ENCODE peak calls at places on chromosomes 7 and 10, in four cellular contexts. W is ovary, Y is stomach, G is A549. M is an unnamed sample. For H3K4me1, the result is how much of the 10 kb centered on the place peaks cover.

GRCh38 chr10:12264204-12264908 is 68.4 kb downstream of the CDC123 start:
- DNase-seq in Y (peak), W (peak), G (peak), M (peak)

GRCh38 chr10:108250954-108251620 is 1086.6 kb upstream of the SORCS1 start:
- DNase-seq in Y (no peak), G (no peak), W (no peak), M (no peak)

GRCh38 chr7:38973760-38974159 is 3.9 kb upstream of the POU6F2 start:
- DNase-seq in Y (no peak), W (no peak), G (no peak), M (no peak)

GRCh38 chr10:15789793-15790525 is 70.2 kb upstream of the ITGA8 start:
- DNase-seq in G (no peak), W (no peak), Y (no peak), M (no peak)

GRCh38 chr10:95430231-95430951 is 130.8 kb downstream of the SORBS1 start:
- DNase-seq in G (peak), W (peak), Y (peak), M (peak)

GRCh38 chr10:110641256-110641655 is 2.9 kb upstream of the RBM20 start:
- DNase-seq in G (peak), Y (no peak), W (no peak), M (peak)

GRCh38 chr10:128254486-128254885 is 128.3 kb upstream of the MKI67 start:
- DNase-seq in Y (no peak), G (no peak), W (no peak), M (no peak)

GRCh38 chr10:75648186-75648761 is 216.8 kb downstream of the LRMDA start:
- DNase-seq in Y (no peak), W (no peak), G (no peak), M (no peak)

GRCh38 chr7:80095545-80095944 is 39.1 kb upstream of the GNAI1 start:
- DNase-seq in Y (no peak), W (no peak), G (no peak), M (no peak)

GRCh38 chr10:110739811-110740271 is 95.7 kb downstream of the RBM20 start:
- DNase-seq in W (no peak), G (no peak), Y (no peak), M (no peak)

GRCh38 chr10:317219-317868 is 182.1 kb downstream of the ZMYND11 start:
- DNase-seq in Y (no peak), W (no peak), G (no peak), M (no peak)

GRCh38 chr7:142385528-142386340 is 127.9 kb upstream of the PRSS58 start:
- DNase-seq in G (peak), W (no peak), Y (no peak), M (peak)

GRCh38 chr10:33365871-33366411 is 31.5 kb upstream of the NRP1 start:
- DNase-seq in Y (no peak), G (peak), W (no peak), M (no peak)

GRCh38 chr10:31599626-31600504 is 280.8 kb downstream of the ZEB1 start:
- DNase-seq in G (no peak), W (no peak), Y (no peak), M (no peak)

GRCh38 chr10:70308121-70309060 is 24.6 kb upstream of the NPFFR1 start:
- DNase-seq in Y (no peak), G (no peak), W (no peak), M (no peak)

GRCh38 chr10:112955736-112956421 is 5.8 kb downstream of the TCF7L2 start:
- DNase-seq in G (no peak), Y (no peak), W (no peak), M (no peak)

GRCh38 chr10:77291596-77292505 is 345.8 kb downstream of the KCNMA1 start:
- DNase-seq in G (no peak), W (no peak), Y (no peak), M (no peak)

GRCh38 chr7:137241655-137242054 is 101.9 kb downstream of the PTN start:
- DNase-seq in Y (no peak), W (no peak), G (no peak), M (no peak)

GRCh38 chr10:8677642-8678041 is 623.2 kb downstream of the GATA3 start:
- DNase-seq in G (no peak), W (no peak), Y (no peak), M (no peak)

GRCh38 chr7:74525881-74526280 is 72.2 kb downstream of the GTF2IRD1 start:
- DNase-seq in W (no peak), Y (peak), G (no peak), M (no peak)

GRCh38 chr7:117828831-117829230 is 44.4 kb downstream of the CTTNBP2 start:
- DNase-seq in Y (no peak), W (no peak), G (no peak), M (no peak)

GRCh38 chr7:53151496-53151895 is 116.1 kb downstream of the POM121L12 start:
- DNase-seq in W (no peak), G (no peak), Y (no peak), M (no peak)

GRCh38 chr7:57202274-57202673 is 70.0 kb upstream of the ZNF479 start:
- DNase-seq in G (no peak), Y (no peak), W (no peak), M (no peak)

GRCh38 chr10:14093735-14094484 is 236.8 kb downstream of the FRMD4A start:
- DNase-seq in G (peak), W (no peak), Y (no peak), M (peak)

GRCh38 chr7:47685712-47686376 is 103.9 kb upstream of the TNS3 start:
- DNase-seq in W (no peak), G (no peak), Y (no peak), M (no peak)

GRCh38 chr7:121395494-121395960 is 581 bp downstream of the FAM3C start:
- DNase-seq in W (no peak), Y (peak), G (peak), M (no peak)

GRCh38 chr7:46568420-46569116 is 647.5 kb upstream of the IGFBP3 start:
- DNase-seq in Y (no peak), G (no peak), W (no peak), M (no peak)

GRCh38 chr10:131183546-131184045 is 127.9 kb downstream of the TCERG1L start:
- DNase-seq in Y (no peak), W (no peak), G (no peak), M (no peak)

GRCh38 chr10:49408437-49409306 is 12.8 kb upstream of the DRGX start:
- DNase-seq in W (no peak), G (no peak), Y (no peak), M (peak)

GRCh38 chr10:78533776-78534175 is 500.1 kb downstream of the RPS24 start:
- DNase-seq in Y (no peak), G (no peak), W (no peak), M (no peak)

GRCh38 chr7:48011952-48012351 is 17.0 kb downstream of the SUN3 start:
- DNase-seq in G (no peak), Y (no peak), W (no peak), M (no peak)

GRCh38 chr10:77416327-77417135 is 221.1 kb downstream of the KCNMA1 start:
- DNase-seq in G (peak), Y (no peak), W (no peak), M (no peak)

GRCh38 chr10:120810298-120810697 is 40.9 kb upstream of the WDR11 start:
- DNase-seq in W (no peak), Y (no peak), G (no peak), M (no peak)

GRCh38 chr7:66221442-66221841 is 16.3 kb downstream of the TPST1 start:
- DNase-seq in W (no peak), Y (no peak), G (no peak), M (no peak)

GRCh38 chr10:23493711-23494110 is 54.8 kb downstream of the OTUD1 start:
- DNase-seq in Y (no peak), W (no peak), G (no peak), M (no peak)

DNA sequence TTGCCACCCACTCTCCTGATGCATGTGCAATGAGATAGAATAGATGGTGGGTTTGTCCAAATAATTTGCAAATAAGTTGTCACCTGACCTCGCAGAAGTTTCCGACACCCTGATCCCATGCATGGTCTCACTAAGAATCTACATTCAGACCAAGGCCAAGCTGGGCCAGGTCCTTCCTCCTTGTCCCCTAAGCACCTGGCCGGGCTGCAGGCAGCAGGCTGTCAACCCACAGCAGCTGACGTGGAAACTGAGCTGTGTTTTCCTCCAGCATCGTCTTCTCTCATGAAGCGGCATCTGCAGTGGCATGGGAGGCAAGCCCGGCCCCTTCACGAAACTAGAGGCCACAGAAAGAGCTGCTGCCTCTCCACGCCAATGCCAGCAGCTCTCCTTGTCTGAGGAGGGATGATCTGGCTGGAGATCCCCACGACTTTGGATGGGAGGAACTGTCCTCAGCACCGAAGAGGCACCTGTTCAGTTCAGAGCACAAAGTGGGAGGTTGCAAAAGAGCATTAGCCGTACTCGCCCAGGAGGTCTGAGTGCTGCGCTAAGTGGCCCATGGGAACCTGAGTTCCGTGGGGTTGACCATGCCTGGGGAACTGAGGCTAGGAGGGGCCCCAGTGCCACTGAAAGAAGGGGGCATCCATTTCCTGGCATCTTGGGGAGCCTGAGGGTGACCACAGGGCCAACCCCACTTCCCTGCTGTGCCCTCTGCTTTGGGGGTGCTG is 110.5 kb upstream of the INSIG1 start:
- DNase-seq in G (no peak), Y (no peak), W (no peak), M (no peak)
- H3K4me1 ChIP-seq in G (under half), Y (under half), W (under half), M (under half)

DNA sequence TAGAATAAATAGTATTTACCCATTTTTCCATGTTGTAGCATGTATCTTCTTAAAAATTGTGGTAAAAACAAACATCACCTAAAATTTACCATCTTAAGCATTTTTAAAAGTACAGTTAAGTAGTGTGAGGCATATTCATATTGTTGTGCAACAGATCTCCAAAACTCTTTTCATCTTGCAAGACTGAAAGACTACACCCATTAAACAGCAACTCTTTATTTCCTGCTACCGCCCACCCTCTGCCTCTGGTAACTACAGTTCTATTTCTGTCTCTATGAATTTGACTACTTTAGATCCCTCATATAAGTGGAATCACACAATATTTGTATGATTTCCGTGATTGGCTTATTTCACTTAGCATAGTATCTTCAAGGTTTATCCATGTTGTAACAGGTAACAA is 40.0 kb upstream of the AGBL3 start:
- DNase-seq in Y (no peak), G (no peak), W (no peak), M (no peak)
- H3K4me3 ChIP-seq in Y (no peak), G (no peak), W (no peak), M (no peak)

GRCh38 chr7:140454657-140455015 is 24.7 kb downstream of the MKRN1 start:
- DNase-seq in Y (no peak), W (no peak), G (no peak), M (no peak)
- H3K4me1 ChIP-seq in Y (under half), W (under half), G (under half), M (under half)

GRCh38 chr7:17581301-17581700 is 282.8 kb downstream of the AHR start:
- DNase-seq in Y (no peak), W (no peak), G (no peak), M (no peak)
- H3K4me3 ChIP-seq in Y (no peak), W (no peak), G (no peak), M (no peak)

DNA sequence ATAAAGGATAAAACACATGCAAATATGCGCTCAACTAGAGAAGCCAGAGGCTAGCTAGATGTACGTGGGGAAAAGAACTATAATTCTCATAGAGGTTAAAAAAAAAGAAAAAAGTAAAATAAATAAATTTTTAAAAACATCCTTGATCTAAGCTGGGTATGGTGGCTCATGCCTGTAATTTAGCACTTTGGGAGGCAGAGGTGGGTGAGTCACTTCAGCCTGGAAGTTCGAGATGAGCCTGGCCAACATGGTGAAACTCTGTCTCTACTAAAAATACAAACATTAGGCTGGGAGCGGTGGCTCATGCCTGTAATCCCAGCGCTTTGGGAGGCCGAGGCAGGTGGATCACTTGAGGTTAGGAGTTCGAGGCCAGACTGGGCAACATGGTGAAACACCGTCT is 18.6 kb upstream of the HSPA12A start:
- DNase-seq in Y (no peak), G (no peak), W (no peak), M (no peak)
- H3K4me1 ChIP-seq in Y (under half), G (under half), W (under half), M (under half)

DNA sequence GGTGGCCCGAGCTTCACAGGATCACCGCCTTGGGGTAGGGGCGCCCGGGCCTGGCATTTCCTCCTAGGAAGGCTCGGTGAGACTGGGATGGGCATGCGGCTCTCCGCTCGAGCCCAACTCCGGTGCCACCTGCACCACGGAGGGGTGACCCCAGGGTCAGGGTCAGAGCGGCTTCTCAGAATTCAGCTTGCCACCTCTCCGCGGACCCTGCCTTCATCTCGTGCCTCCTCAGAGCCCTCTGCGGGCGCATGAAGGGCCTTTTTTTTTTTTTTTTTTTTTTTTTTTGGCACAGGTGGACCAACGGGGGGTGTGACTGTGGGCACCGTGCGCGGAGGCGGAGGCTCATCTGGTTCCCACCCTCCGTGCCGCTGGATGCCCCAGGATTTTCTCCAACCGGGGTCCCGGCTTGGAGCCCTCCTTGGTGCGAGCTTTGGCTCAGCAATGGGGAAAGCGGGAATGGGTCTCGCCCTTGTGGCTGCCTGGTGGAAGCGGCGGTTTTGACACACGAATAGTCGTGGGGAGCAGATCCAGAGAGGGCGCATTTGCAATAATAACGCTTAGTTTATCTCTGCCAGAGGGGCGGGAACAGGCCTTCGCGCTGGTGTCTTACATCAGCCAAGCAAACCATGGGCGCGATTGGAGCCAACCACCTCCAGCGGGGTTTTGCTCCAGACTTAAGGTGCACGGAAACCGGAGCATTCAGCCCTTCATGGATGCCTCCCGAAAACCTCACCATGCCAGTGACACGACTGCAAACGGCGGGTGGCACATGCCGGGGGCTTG is 5.0 kb upstream of the TNRC18 start:
- DNase-seq in Y (peak), W (peak), G (no peak), M (peak)
- H3K4me3 ChIP-seq in Y (peak), W (peak), G (no peak), M (peak)

M was measured in HAP-1.